ENCODE peak calls at places on chromosome 10, in seven cellular contexts. One of them, this sample, is unnamed.

GRCh38 chr10:112959207-112959838 is 9.3 kb downstream of the TCF7L2 start:
- DNase-seq in RPMI7951: peak
- DNase-seq in heart right ventricle: no peak
- DNase-seq in T follicular helper cell: no peak
- DNase-seq in psoas muscle: no peak
- DNase-seq in colonic mucosa: no peak
- DNase-seq in Peyer's patch: no peak
- DNase-seq in this sample: no peak

GRCh38 chr10:68861253-68861652 is 33.9 kb downstream of the STOX1 start:
- DNase-seq in heart right ventricle: no peak
- DNase-seq in RPMI7951: no peak
- DNase-seq in T follicular helper cell: no peak
- DNase-seq in psoas muscle: no peak
- DNase-seq in Peyer's patch: no peak
- DNase-seq in colonic mucosa: no peak
- DNase-seq in this sample: no peak

GRCh38 chr10:100325164-100325563 is 4.9 kb downstream of the PKD2L1 start:
- DNase-seq in T follicular helper cell: no peak
- DNase-seq in colonic mucosa: no peak
- DNase-seq in RPMI7951: no peak
- DNase-seq in heart right ventricle: no peak
- DNase-seq in psoas muscle: no peak
- DNase-seq in Peyer's patch: no peak
- DNase-seq in this sample: no peak

GRCh38 chr10:28246023-28246422 is 56.8 kb downstream of the MPP7 start:
- DNase-seq in T follicular helper cell: no peak
- DNase-seq in heart right ventricle: no peak
- DNase-seq in Peyer's patch: no peak
- DNase-seq in psoas muscle: no peak
- DNase-seq in colonic mucosa: no peak
- DNase-seq in RPMI7951: no peak
- DNase-seq in this sample: no peak

GRCh38 chr10:117967149-117967548 is 79.6 kb downstream of the RAB11FIP2 start:
- DNase-seq in T follicular helper cell: no peak
- DNase-seq in heart right ventricle: no peak
- DNase-seq in psoas muscle: no peak
- DNase-seq in Peyer's patch: no peak
- DNase-seq in colonic mucosa: no peak
- DNase-seq in RPMI7951: no peak
- DNase-seq in this sample: no peak

GRCh38 chr10:30359373-30360206 is 10.5 kb upstream of the MTPAP start:
- DNase-seq in colonic mucosa: peak
- DNase-seq in RPMI7951: peak
- DNase-seq in T follicular helper cell: peak
- DNase-seq in psoas muscle: no peak
- DNase-seq in heart right ventricle: peak
- DNase-seq in Peyer's patch: peak
- DNase-seq in this sample: peak

GRCh38 chr10:77507313-77507712 is 130.3 kb downstream of the KCNMA1 start:
- DNase-seq in heart right ventricle: no peak
- DNase-seq in T follicular helper cell: no peak
- DNase-seq in colonic mucosa: no peak
- DNase-seq in RPMI7951: peak
- DNase-seq in psoas muscle: no peak
- DNase-seq in Peyer's patch: no peak
- DNase-seq in this sample: no peak

GRCh38 chr10:107059872-107060271 is 104.6 kb downstream of the SORCS1 start:
- DNase-seq in Peyer's patch: no peak
- DNase-seq in psoas muscle: no peak
- DNase-seq in heart right ventricle: no peak
- DNase-seq in RPMI7951: no peak
- DNase-seq in T follicular helper cell: no peak
- DNase-seq in colonic mucosa: no peak
- DNase-seq in this sample: no peak

GRCh38 chr10:12255048-12255447 is 59.1 kb downstream of the CDC123 start:
- DNase-seq in colonic mucosa: no peak
- DNase-seq in psoas muscle: no peak
- DNase-seq in heart right ventricle: no peak
- DNase-seq in RPMI7951: no peak
- DNase-seq in Peyer's patch: no peak
- DNase-seq in T follicular helper cell: no peak
- DNase-seq in this sample: no peak

GRCh38 chr10:101617824-101618568 is 29.9 kb downstream of the DPCD start:
- DNase-seq in colonic mucosa: no peak
- DNase-seq in psoas muscle: no peak
- DNase-seq in heart right ventricle: no peak
- DNase-seq in T follicular helper cell: no peak
- DNase-seq in RPMI7951: no peak
- DNase-seq in Peyer's patch: no peak
- DNase-seq in this sample: no peak

GRCh38 chr10:30986027-30986672 is 45.5 kb downstream of the ZNF438 start:
- DNase-seq in Peyer's patch: no peak
- DNase-seq in RPMI7951: peak
- DNase-seq in T follicular helper cell: no peak
- DNase-seq in heart right ventricle: no peak
- DNase-seq in colonic mucosa: no peak
- DNase-seq in psoas muscle: no peak
- DNase-seq in this sample: no peak

GRCh38 chr10:123999956-124000615 is 93.3 kb downstream of the CHST15 start:
- DNase-seq in colonic mucosa: no peak
- DNase-seq in Peyer's patch: no peak
- DNase-seq in RPMI7951: no peak
- DNase-seq in psoas muscle: no peak
- DNase-seq in T follicular helper cell: no peak
- DNase-seq in heart right ventricle: no peak
- DNase-seq in this sample: no peak

GRCh38 chr10:70433581-70434280 is 7.8 kb downstream of the NODAL start:
- DNase-seq in colonic mucosa: no peak
- DNase-seq in psoas muscle: no peak
- DNase-seq in heart right ventricle: peak
- DNase-seq in RPMI7951: no peak
- DNase-seq in T follicular helper cell: no peak
- DNase-seq in Peyer's patch: no peak
- DNase-seq in this sample: no peak

GRCh38 chr10:16585103-16585502 is 63.4 kb upstream of the C1QL3 start:
- DNase-seq in RPMI7951: peak
- DNase-seq in T follicular helper cell: no peak
- DNase-seq in heart right ventricle: no peak
- DNase-seq in psoas muscle: no peak
- DNase-seq in colonic mucosa: no peak
- DNase-seq in Peyer's patch: no peak
- DNase-seq in this sample: no peak

GRCh38 chr10:103547391-103547946 is 54.0 kb downstream of the NEURL1 start:
- DNase-seq in psoas muscle: peak
- DNase-seq in heart right ventricle: no peak
- DNase-seq in Peyer's patch: peak
- DNase-seq in RPMI7951: no peak
- DNase-seq in colonic mucosa: peak
- DNase-seq in T follicular helper cell: no peak
- DNase-seq in this sample: no peak

GRCh38 chr10:69222157-69223027 is 2.3 kb downstream of the HKDC1 start:
- DNase-seq in heart right ventricle: no peak
- DNase-seq in RPMI7951: peak
- DNase-seq in Peyer's patch: peak
- DNase-seq in T follicular helper cell: peak
- DNase-seq in colonic mucosa: peak
- DNase-seq in psoas muscle: no peak
- DNase-seq in this sample: no peak

GRCh38 chr10:17645591-17646345 is 1.8 kb downstream of the STAM start:
- DNase-seq in RPMI7951: no peak
- DNase-seq in colonic mucosa: no peak
- DNase-seq in psoas muscle: no peak
- DNase-seq in heart right ventricle: no peak
- DNase-seq in Peyer's patch: no peak
- DNase-seq in T follicular helper cell: no peak
- DNase-seq in this sample: no peak

GRCh38 chr10:97673736-97674525 is 13.1 kb downstream of the AVPI1 start:
- DNase-seq in heart right ventricle: no peak
- DNase-seq in T follicular helper cell: no peak
- DNase-seq in RPMI7951: peak
- DNase-seq in psoas muscle: no peak
- DNase-seq in colonic mucosa: no peak
- DNase-seq in Peyer's patch: no peak
- DNase-seq in this sample: no peak

GRCh38 chr10:7862121-7862514 is 43.8 kb downstream of the TAF3 start:
- DNase-seq in Peyer's patch: no peak
- DNase-seq in heart right ventricle: no peak
- DNase-seq in RPMI7951: no peak
- DNase-seq in T follicular helper cell: no peak
- DNase-seq in colonic mucosa: no peak
- DNase-seq in psoas muscle: no peak
- DNase-seq in this sample: no peak

GRCh38 chr10:98013122-98013521 is 17.3 kb downstream of the CRTAC1 start:
- DNase-seq in psoas muscle: no peak
- DNase-seq in heart right ventricle: no peak
- DNase-seq in colonic mucosa: no peak
- DNase-seq in RPMI7951: no peak
- DNase-seq in Peyer's patch: no peak
- DNase-seq in T follicular helper cell: no peak
- DNase-seq in this sample: no peak

GRCh38 chr10:87935290-87936141 is 72.1 kb downstream of the PTEN start:
- DNase-seq in colonic mucosa: no peak
- DNase-seq in T follicular helper cell: no peak
- DNase-seq in heart right ventricle: no peak
- DNase-seq in psoas muscle: no peak
- DNase-seq in Peyer's patch: no peak
- DNase-seq in RPMI7951: no peak
- DNase-seq in this sample: no peak

GRCh38 chr10:63547628-63548356 is 26.6 kb downstream of the REEP3 start:
- DNase-seq in colonic mucosa: no peak
- DNase-seq in heart right ventricle: peak
- DNase-seq in T follicular helper cell: no peak
- DNase-seq in RPMI7951: no peak
- DNase-seq in Peyer's patch: no peak
- DNase-seq in psoas muscle: no peak
- DNase-seq in this sample: no peak

GRCh38 chr10:129755075-129756020 is 208.7 kb downstream of the EBF3 start:
- DNase-seq in T follicular helper cell: no peak
- DNase-seq in heart right ventricle: no peak
- DNase-seq in Peyer's patch: peak
- DNase-seq in psoas muscle: peak
- DNase-seq in colonic mucosa: peak
- DNase-seq in RPMI7951: no peak
- DNase-seq in this sample: no peak

GRCh38 chr10:113991091-113991860 is 52.4 kb upstream of the ADRB1 start:
- DNase-seq in RPMI7951: peak
- DNase-seq in colonic mucosa: no peak
- DNase-seq in T follicular helper cell: no peak
- DNase-seq in Peyer's patch: no peak
- DNase-seq in heart right ventricle: no peak
- DNase-seq in psoas muscle: no peak
- DNase-seq in this sample: no peak

GRCh38 chr10:131170042-131170983 is 141.2 kb downstream of the TCERG1L start:
- DNase-seq in psoas muscle: no peak
- DNase-seq in Peyer's patch: no peak
- DNase-seq in heart right ventricle: no peak
- DNase-seq in T follicular helper cell: no peak
- DNase-seq in RPMI7951: no peak
- DNase-seq in colonic mucosa: no peak
- DNase-seq in this sample: peak

GRCh38 chr10:35912615-35913170 is 270.6 kb upstream of the FZD8 start:
- DNase-seq in colonic mucosa: no peak
- DNase-seq in Peyer's patch: no peak
- DNase-seq in RPMI7951: peak
- DNase-seq in psoas muscle: no peak
- DNase-seq in T follicular helper cell: no peak
- DNase-seq in heart right ventricle: no peak
- DNase-seq in this sample: no peak

GRCh38 chr10:46048152-46048551 is 2.1 kb upstream of the MSMB start:
- DNase-seq in T follicular helper cell: no peak
- DNase-seq in RPMI7951: no peak
- DNase-seq in Peyer's patch: no peak
- DNase-seq in psoas muscle: no peak
- DNase-seq in heart right ventricle: no peak
- DNase-seq in colonic mucosa: no peak
- DNase-seq in this sample: peak

GRCh38 chr10:8534089-8534488 is 479.6 kb downstream of the GATA3 start:
- DNase-seq in RPMI7951: peak
- DNase-seq in colonic mucosa: no peak
- DNase-seq in T follicular helper cell: no peak
- DNase-seq in heart right ventricle: no peak
- DNase-seq in Peyer's patch: no peak
- DNase-seq in psoas muscle: no peak
- DNase-seq in this sample: no peak